ENCODE peak calls at places on chromosomes 13 and 19, in eight cellular contexts. R, M, W, E, A, S, F and Y are unnamed samples.

GRCh38 chr19:46913198-46913851 is 52.5 kb downstream of the ARHGAP35 start:
- DNase-seq in M (no peak), A (no peak), R (no peak), S (no peak), W (no peak), E (no peak), F (no peak), Y (no peak)

GRCh38 chr13:38530492-38530891 is 156.4 kb upstream of the FREM2 start:
- DNase-seq in A (no peak), M (no peak), W (no peak), S (no peak), E (peak; percentile 3), F (no peak), R (no peak), Y (peak; percentile 2)

GRCh38 chr19:18789422-18789832 is 1.7 kb downstream of the COMP start:
- DNase-seq in M (no peak), A (no peak), W (no peak), F (no peak), R (no peak), E (no peak), S (no peak), Y (no peak)

GRCh38 chr13:45496942-45497341 is 32.2 kb downstream of the COG3 start:
- DNase-seq in F (no peak), E (no peak), S (no peak), M (no peak), A (no peak), R (no peak), W (no peak), Y (no peak)

GRCh38 chr19:43432866-43433673 is 18.4 kb downstream of the TEX101 start:
- DNase-seq in W (peak; percentile 32), A (no peak), F (peak; percentile 51), S (peak; percentile 61), M (peak; percentile 53), R (peak; percentile 38), E (peak; percentile 6), Y (no peak)

GRCh38 chr13:64633948-64634347 is 2596.2 kb downstream of the PCDH9 start:
- DNase-seq in R (no peak), F (no peak), A (no peak), S (no peak), W (no peak), M (no peak), E (no peak), Y (no peak)

GRCh38 chr13:43786766-43787517 is at the start of gene ENOX1:
- DNase-seq in M (peak; percentile 55), W (peak; percentile 48), F (peak; percentile 78), R (no peak), A (no peak), E (no peak), S (no peak), Y (no peak)

GRCh38 chr13:27920677-27921420 is 1.0 kb downstream of the PDX1 start:
- DNase-seq in R (no peak), E (no peak), W (no peak), A (no peak), S (no peak), F (no peak), M (no peak), Y (no peak)

GRCh38 chr13:92512852-92513251 is 713.8 kb upstream of the GPC6 start:
- DNase-seq in E (no peak), R (no peak), W (no peak), S (no peak), F (no peak), A (no peak), M (peak; percentile 2), Y (no peak)

GRCh38 chr13:33263976-33264619 is 21.5 kb downstream of the STARD13 start:
- DNase-seq in S (no peak), F (no peak), W (no peak), A (no peak), E (no peak), R (no peak), M (no peak), Y (no peak)

GRCh38 chr13:33262554-33262953 is 23.0 kb downstream of the STARD13 start:
- DNase-seq in S (no peak), R (no peak), M (no peak), F (no peak), W (no peak), E (no peak), A (no peak), Y (no peak)

GRCh38 chr13:33262069-33262487 is 23.5 kb downstream of the STARD13 start:
- DNase-seq in E (no peak), A (no peak), W (no peak), F (no peak), R (no peak), S (no peak), M (no peak), Y (no peak)

GRCh38 chr13:33263484-33263883 is 22.1 kb downstream of the STARD13 start:
- DNase-seq in M (no peak), E (no peak), A (no peak), W (no peak), S (no peak), R (no peak), F (no peak), Y (no peak)

GRCh38 chr13:33262997-33263396 is 22.6 kb downstream of the STARD13 start:
- DNase-seq in M (peak; percentile 10), E (no peak), A (no peak), R (no peak), F (no peak), W (no peak), S (no peak), Y (no peak)
- TF ChIP-seq CTCF in M (peak; percentile 40), E (no peak), A (no peak), R (no peak), F (peak; percentile 14), W (peak; percentile 31), S (no peak), Y (peak; percentile 12)

DNA sequence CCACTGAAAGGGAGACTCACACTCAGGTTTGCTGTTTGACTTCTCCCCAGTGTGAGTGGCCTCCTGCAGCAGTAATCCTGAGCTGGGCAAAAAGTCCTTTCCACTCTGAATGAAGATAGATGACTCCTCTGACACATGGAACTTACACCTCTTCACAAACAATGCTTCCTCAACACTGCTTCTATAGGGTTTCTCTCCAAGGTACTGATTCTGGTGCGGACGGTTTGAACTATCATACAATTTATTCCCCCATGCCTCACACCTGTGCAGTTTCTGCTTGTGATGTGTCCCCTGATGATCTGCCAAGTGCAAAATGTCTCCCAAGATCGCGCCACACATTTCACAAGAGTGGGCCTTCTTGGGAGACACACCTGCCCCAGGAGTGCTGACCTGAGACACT is 7.6 kb downstream of the ZNF418 start:
- DNase-seq in S (no peak), W (no peak), F (no peak), A (no peak), R (no peak), E (no peak), M (no peak), Y (no peak)
- H3K4me3 ChIP-seq in S (no peak overlapping the region), W (no peak overlapping the region), F (no peak overlapping the region), A (no peak overlapping the region), R (no peak overlapping the region), E (no peak overlapping the region), M (no peak overlapping the region), Y (no peak overlapping the region)

GRCh38 chr13:110352735-110353134 is 45.7 kb downstream of the COL4A2 start:
- DNase-seq in W (no peak), R (no peak), S (no peak), M (no peak), A (no peak), F (no peak), E (no peak), Y (no peak)
- TF ChIP-seq CTCF in W (peak; percentile 64), R (no peak), S (no peak), M (peak; percentile 28), A (no peak), F (peak; percentile 5), E (no peak), Y (no peak)

GRCh38 chr13:78604782-78605611 is 1.6 kb upstream of the POU4F1 start:
- DNase-seq in M (peak; percentile 84), E (no peak), A (no peak), S (no peak), F (no peak), W (no peak), R (no peak), Y (no peak)

GRCh38 chr13:78602561-78603239 is 652 bp downstream of the POU4F1 start:
- DNase-seq in F (no peak), A (no peak), E (no peak), M (peak; percentile 23), S (no peak), W (no peak), R (no peak), Y (no peak)

GRCh38 chr13:78601124-78601885 is 2.0 kb downstream of the POU4F1 start:
- DNase-seq in E (no peak), R (no peak), F (no peak), W (no peak), M (no peak), A (no peak), S (no peak), Y (no peak)

GRCh38 chr13:78601886-78602560 is 1.3 kb downstream of the POU4F1 start:
- DNase-seq in E (no peak), W (no peak), S (no peak), M (no peak), R (no peak), F (no peak), A (no peak), Y (no peak)

GRCh38 chr13:78603240-78603947 is at the start of gene POU4F1:
- DNase-seq in W (no peak), E (no peak), A (no peak), M (peak; percentile 92), R (no peak), S (no peak), F (peak; percentile 33), Y (no peak)
- H3K4me3 ChIP-seq in W (peak within 1 kb of the TSS; percentile 30), E (peak within 1 kb of the TSS; percentile 27), A (peak within 1 kb of the TSS; percentile 65), M (peak within 1 kb of the TSS; percentile 79), R (peak within 1 kb of the TSS; percentile 16), S (peak within 1 kb of the TSS; percentile 39), F (peak within 1 kb of the TSS; percentile 41), Y (no peak within 1 kb of the TSS)

GRCh38 chr13:99605417-99606321 is 104.4 kb downstream of the TM9SF2 start:
- DNase-seq in A (no peak), S (no peak), W (no peak), R (peak; percentile 27), F (peak; percentile 43), M (peak; percentile 63), E (no peak), Y (no peak)
- TF ChIP-seq CTCF in A (peak; percentile 28), S (peak; percentile 14), W (peak; percentile 46), R (no peak), F (peak; percentile 38), M (peak; percentile 31), E (no peak), Y (peak; percentile 18)

GRCh38 chr19:27918818-27919217 is 1294.1 kb downstream of the UQCRFS1 start:
- DNase-seq in S (no peak), W (no peak), M (no peak), A (no peak), R (no peak), F (no peak), E (no peak), Y (no peak)
- H3K4me3 ChIP-seq in S (no peak overlapping the region), W (no peak overlapping the region), M (no peak overlapping the region), A (no peak overlapping the region), R (no peak overlapping the region), F (no peak overlapping the region), E (no peak overlapping the region), Y (no peak overlapping the region)

GRCh38 chr13:29397265-29397664 is 198.2 kb downstream of the SLC7A1 start:
- DNase-seq in A (no peak), S (no peak), W (no peak), E (no peak), R (no peak), F (no peak), M (no peak), Y (no peak)
- TF ChIP-seq CTCF in A (no peak), S (no peak), W (peak; percentile 28), E (peak; percentile 11), R (no peak), F (no peak), M (no peak), Y (peak; percentile 6)